ENCODE peak calls at places on chromosomes 7 and 10, in eight cellular contexts. B is CD14-positive monocyte, J is mammary epithelial cell, O is fibroblast of lung, N is ascending aorta, K is RWPE1, P is pancreas, A is nephron progenitor cell. W is an unnamed sample.
A peak's percentile ranks its signal among the peaks of the same experiment; 100 is the strongest.

GRCh38 chr7:151740180-151740845 is 136.6 kb downstream of the PRKAG2 start:
- DNase-seq in K (no peak), A (no peak), B (no peak), N (no peak), O (peak; percentile 52), J (no peak), P (no peak), W (no peak)

GRCh38 chr10:36688717-36689116 is 436.7 kb upstream of the ANKRD30A start:
- DNase-seq in A (no peak), K (no peak), P (no peak), B (no peak), N (no peak), O (no peak), J (no peak), W (no peak)

GRCh38 chr10:86635402-86635801 is 18.9 kb upstream of the OPN4 start:
- DNase-seq in N (no peak), J (peak; percentile 66), K (peak; percentile 88), O (peak; percentile 95), P (no peak), A (no peak), B (no peak), W (no peak)

GRCh38 chr7:67992287-67992686 is 995.7 kb downstream of the TYW1 start:
- DNase-seq in K (no peak), O (no peak), B (no peak), J (no peak), N (no peak), A (no peak), P (no peak), W (no peak)

GRCh38 chr7:105156731-105157130 is 142.7 kb downstream of the KMT2E start:
- DNase-seq in N (no peak), O (peak; percentile 6), P (no peak), J (peak; percentile 49), K (no peak), A (no peak), B (no peak), W (no peak)

GRCh38 chr7:115128163-115128562 is 206.3 kb downstream of the MDFIC start:
- DNase-seq in A (no peak), O (no peak), B (no peak), P (no peak), K (no peak), J (no peak), N (no peak), W (no peak)

GRCh38 chr10:44071479-44071878 is 313.4 kb downstream of the CXCL12 start:
- DNase-seq in J (no peak), P (no peak), B (no peak), A (no peak), K (no peak), N (no peak), O (peak; percentile 80), W (no peak)

GRCh38 chr7:19020062-19020461 is 97.4 kb downstream of the TWIST1 start:
- DNase-seq in O (peak; percentile 47), A (no peak), B (no peak), J (peak; percentile 78), N (no peak), K (peak; percentile 12), P (no peak), W (no peak)

GRCh38 chr10:35463878-35464277 is 127.6 kb downstream of the CCNY start:
- DNase-seq in P (no peak), O (no peak), B (no peak), N (no peak), J (no peak), K (no peak), A (no peak), W (no peak)

GRCh38 chr10:23047201-23048050 is 48.0 kb upstream of the MSRB2 start:
- DNase-seq in B (no peak), A (no peak), K (no peak), J (no peak), N (no peak), P (no peak), O (peak; percentile 31), W (no peak)

GRCh38 chr7:1223196-1224092 is 9.2 kb upstream of the UNCX start:
- DNase-seq in J (no peak), P (peak; percentile 46), O (no peak), A (no peak), K (no peak), N (no peak), B (no peak), W (no peak)

GRCh38 chr10:110404825-110405224 is 92.9 kb upstream of the DUSP5 start:
- DNase-seq in B (no peak), P (no peak), O (no peak), K (no peak), N (no peak), A (no peak), J (no peak), W (no peak)

GRCh38 chr10:132588301-132589013 is 50.9 kb downstream of the INPP5A start:
- DNase-seq in O (no peak), P (no peak), A (no peak), N (no peak), J (no peak), B (peak; percentile 96), K (no peak), W (peak; percentile 42)

GRCh38 chr10:80530251-80530650 is 7.5 kb upstream of the SH2D4B start:
- DNase-seq in P (no peak), N (no peak), A (no peak), K (peak; percentile 62), B (peak; percentile 73), O (peak; percentile 13), J (no peak), W (peak; percentile 37)

GRCh38 chr10:88880287-88881094 is 446 bp downstream of the STAMBPL1 start:
- DNase-seq in P (peak; percentile 90), J (peak; percentile 83), N (peak; percentile 27), O (peak; percentile 83), A (peak; percentile 78), K (peak; percentile 84), B (peak; percentile 71), W (peak; percentile 88)

GRCh38 chr10:43160919-43161251 is 22.6 kb downstream of the CSGALNACT2 start:
- DNase-seq in B (no peak), O (no peak), K (no peak), J (no peak), N (no peak), P (no peak), A (no peak), W (no peak)

GRCh38 chr7:135716677-135717238 is 11.2 kb downstream of the SLC13A4 start:
- DNase-seq in J (peak; percentile 7), N (no peak), B (no peak), A (no peak), P (no peak), K (no peak), O (peak; percentile 90), W (no peak)

GRCh38 chr10:5525581-5526271 is 965 bp downstream of the CALML3 start:
- DNase-seq in N (no peak), A (no peak), K (peak; percentile 82), J (peak; percentile 90), O (peak; percentile 42), P (peak; percentile 50), B (peak; percentile 32), W (peak; percentile 77)

DNA sequence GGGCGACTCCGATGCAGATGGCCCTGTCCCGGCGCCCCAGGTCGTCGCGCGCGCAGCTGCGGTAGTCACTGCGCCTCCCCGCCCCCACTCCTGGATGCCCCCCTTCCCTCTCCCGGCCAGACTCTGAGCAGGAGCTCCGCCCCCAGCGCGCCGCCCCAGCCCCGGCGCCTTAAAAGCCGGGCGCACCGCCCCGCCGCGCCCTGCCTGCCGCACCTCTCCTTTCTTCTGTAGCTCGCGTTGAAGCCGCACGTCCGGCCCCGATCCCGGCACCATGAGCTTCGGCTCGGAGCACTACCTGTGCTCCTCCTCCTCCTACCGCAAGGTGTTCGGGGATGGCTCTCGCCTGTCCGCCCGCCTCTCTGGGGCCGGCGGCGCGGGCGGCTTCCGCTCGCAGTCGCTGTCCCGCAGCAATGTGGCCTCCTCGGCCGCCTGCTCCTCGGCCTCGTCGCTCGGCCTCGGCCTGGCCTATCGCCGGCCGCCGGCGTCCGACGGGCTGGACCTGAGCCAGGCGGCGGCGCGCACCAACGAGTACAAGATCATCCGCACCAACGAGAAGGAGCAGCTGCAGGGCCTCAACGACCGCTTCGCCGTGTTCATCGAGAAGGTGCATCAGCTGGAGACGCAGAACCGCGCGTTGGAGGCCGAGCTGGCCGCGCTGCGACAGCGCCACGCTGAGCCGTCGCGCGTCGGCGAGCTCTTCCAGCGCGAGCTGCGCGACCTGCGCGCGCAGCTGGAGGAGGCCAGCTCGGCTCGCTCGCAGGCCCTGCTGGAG is at the start of gene INA:
- DNase-seq in B (no peak), P (peak; percentile 51), J (peak; percentile 54), O (peak; percentile 45), A (peak; percentile 74), N (no peak), K (peak; percentile 55), W (no peak)
- TF ChIP-seq CTCF in B (no peak), P (no peak), J (no peak), O (no peak), A (no peak), N (no peak), K (peak; percentile 43), W (peak; percentile 36)

DNA sequence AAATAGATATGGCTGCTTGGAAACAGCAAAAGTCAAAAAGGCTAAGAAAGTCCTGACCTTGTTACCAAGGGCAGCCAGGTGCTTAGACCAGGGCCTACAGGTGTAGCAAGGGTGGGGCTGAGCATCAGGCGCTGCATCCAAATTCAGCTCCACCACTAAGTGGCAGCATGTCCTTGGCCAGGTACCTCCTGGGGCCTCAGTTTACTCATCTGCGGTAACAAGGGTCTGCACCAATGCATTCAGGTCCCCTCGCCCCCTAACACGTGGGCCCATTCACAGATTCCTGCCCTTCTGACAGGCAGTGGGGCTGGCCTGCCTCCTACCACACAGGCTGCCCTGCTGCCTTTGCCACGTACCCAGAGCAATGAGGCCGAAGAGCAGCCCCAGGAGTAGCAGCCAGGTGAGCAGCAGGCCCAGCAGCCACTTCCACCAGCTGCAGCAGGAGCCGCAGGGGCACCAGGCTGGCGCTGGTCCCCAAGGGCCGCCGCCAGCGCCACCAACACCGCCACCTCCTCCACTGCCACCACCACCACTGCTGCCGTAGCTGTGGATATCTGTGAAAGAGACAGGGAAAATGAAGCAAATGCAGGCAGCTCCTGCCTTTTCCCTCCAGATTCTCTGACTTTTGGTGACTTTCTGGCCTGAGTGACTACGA is 28.9 kb downstream of the COL17A1 start:
- DNase-seq in B (no peak), N (no peak), O (no peak), J (no peak), P (no peak), A (no peak), K (no peak), W (no peak)
- TF ChIP-seq CTCF in B (no peak), N (no peak), O (no peak), J (no peak), P (no peak), A (no peak), K (no peak), W (no peak)

DNA sequence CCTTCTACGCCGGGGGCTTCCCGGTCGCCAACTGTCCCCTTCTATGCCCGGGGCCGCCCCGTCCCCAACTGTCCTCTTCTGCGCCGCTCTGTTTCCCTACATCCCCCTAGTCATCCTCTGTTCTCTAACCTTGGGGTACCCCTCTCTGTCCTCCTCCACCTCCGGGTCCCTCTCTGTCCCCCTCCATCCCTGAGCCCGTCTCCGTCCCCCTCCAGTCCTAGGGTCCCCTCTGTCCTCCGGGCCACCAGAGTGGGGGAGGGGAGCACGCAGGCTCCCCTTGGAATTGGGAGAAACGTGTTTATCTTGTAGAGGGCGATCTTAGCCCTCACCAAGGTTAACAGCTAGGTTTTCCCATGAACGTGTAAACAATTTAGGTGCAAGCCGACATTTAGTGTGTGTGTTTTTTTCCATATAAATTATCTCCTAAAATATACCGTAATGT is 861 bp upstream of the KLF6 start:
- DNase-seq in A (peak; percentile 42), O (peak; percentile 37), N (no peak), P (no peak), K (no peak), B (peak; percentile 46), J (peak; percentile 52), W (no peak)
- TF ChIP-seq CTCF in A (no peak), O (no peak), N (no peak), P (no peak), K (no peak), B (no peak), J (no peak), W (peak; percentile 45)

GRCh38 chr7:96310106-96310505 is 11.8 kb downstream of the SLC25A13 start:
- DNase-seq in B (no peak), P (no peak), O (peak; percentile 7), J (no peak), N (no peak), A (no peak), K (no peak), W (no peak)
- TF ChIP-seq CTCF in B (no peak), P (no peak), O (no peak), J (no peak), N (no peak), A (no peak), K (no peak), W (no peak)